ENCODE peak calls at places on chromosome 5, in four cellular contexts. O is AG09309, S is coronary artery, X is progenitor cell of endocrine pancreas. I is an unnamed sample.

GRCh38 chr5:91885291-91886265 is 502.5 kb upstream of the ARRDC3 start:
- DNase-seq in O (no peak), S (no peak), X (no peak), I (no peak)

GRCh38 chr5:142364251-142365145 is 39.7 kb upstream of the SPRY4 start:
- DNase-seq in O (no peak), S (no peak), X (no peak), I (no peak)

GRCh38 chr5:38532165-38532669 is 24.2 kb downstream of the LIFR start:
- DNase-seq in O (no peak), S (no peak), X (no peak), I (no peak)

GRCh38 chr5:149646564-149646963 is 65.3 kb downstream of the ARHGEF37 start:
- DNase-seq in O (no peak), S (no peak), X (no peak), I (no peak)

GRCh38 chr5:59790399-59791130 is 103.0 kb downstream of the PDE4D start:
- DNase-seq in O (no peak), S (no peak), X (no peak), I (no peak)

GRCh38 chr5:87074934-87075541 is 192.6 kb upstream of the RASA1 start:
- DNase-seq in O (no peak), S (no peak), X (no peak), I (no peak)

GRCh38 chr5:103434057-103434456 is 128.5 kb downstream of the NUDT12 start:
- DNase-seq in O (no peak), S (no peak), X (no peak), I (no peak)

GRCh38 chr5:11793396-11793795 is 110.8 kb downstream of the CTNND2 start:
- DNase-seq in O (no peak), S (no peak), X (no peak), I (no peak)

GRCh38 chr5:61252643-61252925 is 79.5 kb upstream of the ZSWIM6 start:
- DNase-seq in O (no peak), S (no peak), X (no peak), I (no peak)

GRCh38 chr5:95760291-95761191 is 29.4 kb downstream of the RHOBTB3 start:
- DNase-seq in O (peak; percentile 93), S (no peak), X (no peak), I (no peak)

GRCh38 chr5:171820561-171820960 is 34.9 kb downstream of the SMIM23 start:
- DNase-seq in O (no peak), S (no peak), X (no peak), I (no peak)

GRCh38 chr5:6506631-6507030 is 58.0 kb downstream of the UBE2QL1 start:
- DNase-seq in O (no peak), S (peak; percentile 55), X (no peak), I (no peak)

GRCh38 chr5:144794922-144795321 is 624.2 kb downstream of the KCTD16 start:
- DNase-seq in O (no peak), S (no peak), X (no peak), I (no peak)

GRCh38 chr5:149271195-149271716 is 403 bp upstream of the AFAP1L1 start:
- DNase-seq in O (no peak), S (no peak), X (peak; percentile 27), I (no peak)

GRCh38 chr5:7779663-7780030 is 71.3 kb downstream of the CFAP90 start:
- DNase-seq in O (no peak), S (no peak), X (no peak), I (no peak)

GRCh38 chr5:176693477-176693851 is 46.2 kb downstream of the TSPAN17 start:
- DNase-seq in O (no peak), S (no peak), X (no peak), I (no peak)

GRCh38 chr5:36066540-36067210 is at the start of gene UGT3A2:
- DNase-seq in O (no peak), S (no peak), X (no peak), I (no peak)

GRCh38 chr5:109884676-109885075 is 194.9 kb downstream of the MAN2A1 start:
- DNase-seq in O (no peak), S (no peak), X (no peak), I (no peak)

GRCh38 chr5:23631283-23632045 is 124.1 kb downstream of the PRDM9 start:
- DNase-seq in O (no peak), S (no peak), X (no peak), I (no peak)

GRCh38 chr5:145499483-145499882 is 335.7 kb downstream of the PRELID2 start:
- DNase-seq in O (no peak), S (no peak), X (no peak), I (no peak)

GRCh38 chr5:54844905-54845566 is 140.4 kb downstream of the ESM1 start:
- DNase-seq in O (peak; percentile 46), S (no peak), X (no peak), I (no peak)

GRCh38 chr5:59264641-59265245 is 628.8 kb downstream of the PDE4D start:
- DNase-seq in O (no peak), S (no peak), X (no peak), I (no peak)

GRCh38 chr5:167623354-167623753 is 668.1 kb upstream of the WWC1 start:
- DNase-seq in O (no peak), S (no peak), X (no peak), I (no peak)

GRCh38 chr5:127425037-127425436 is 92.4 kb upstream of the PRRC1 start:
- DNase-seq in O (no peak), S (no peak), X (no peak), I (no peak)

GRCh38 chr5:76641514-76642120 is 18.4 kb upstream of the F2RL2 start:
- DNase-seq in O (peak; percentile 43), S (no peak), X (peak; percentile 39), I (peak; percentile 56)

GRCh38 chr5:116137544-116138378 is 52.9 kb downstream of the COMMD10 start:
- DNase-seq in O (peak; percentile 11), S (no peak), X (no peak), I (no peak)

GRCh38 chr5:124990723-124991122 is 244.3 kb upstream of the ZNF608 start:
- DNase-seq in O (no peak), S (no peak), X (no peak), I (no peak)

GRCh38 chr5:72600401-72600981 is 93.3 kb upstream of the ZNF366 start:
- DNase-seq in O (peak; percentile 93), S (no peak), X (no peak), I (no peak)

GRCh38 chr5:98173334-98173733 is 600.1 kb upstream of the RGMB start:
- DNase-seq in O (peak; percentile 10), S (no peak), X (no peak), I (no peak)

GRCh38 chr5:159975462-159976019 is 33.4 kb upstream of the TTC1 start:
- DNase-seq in O (peak; percentile 85), S (no peak), X (no peak), I (no peak)

GRCh38 chr5:51829226-51829625 is 446.0 kb downstream of the ISL1 start:
- DNase-seq in O (no peak), S (no peak), X (no peak), I (no peak)

GRCh38 chr5:34929720-34930526 is 564 bp downstream of the DNAJC21 start:
- DNase-seq in O (no peak), S (peak; percentile 91), X (peak; percentile 69), I (peak; percentile 44)

GRCh38 chr5:159851053-159851452 is 65.2 kb upstream of the ADRA1B start:
- DNase-seq in O (no peak), S (no peak), X (no peak), I (no peak)

GRCh38 chr5:153147891-153148623 is 342.4 kb upstream of the GRIA1 start:
- DNase-seq in O (peak; percentile 27), S (no peak), X (peak; percentile 9), I (no peak)

GRCh38 chr5:1529498-1529897 is 5.7 kb upstream of the LPCAT1 start:
- DNase-seq in O (no peak), S (no peak), X (no peak), I (no peak)

GRCh38 chr5:134526483-134527155 is 1.1 kb downstream of the JADE2 start:
- DNase-seq in O (no peak), S (peak; percentile 87), X (peak; percentile 46), I (peak; percentile 34)

GRCh38 chr5:146076028-146076427 is 29.3 kb downstream of the PLAC8L1 start:
- DNase-seq in O (no peak), S (no peak), X (no peak), I (no peak)

GRCh38 chr5:88374391-88374790 is 105.7 kb upstream of the TMEM161B start:
- DNase-seq in O (no peak), S (no peak), X (no peak), I (no peak)
- TF ChIP-seq CTCF in O (no peak), S (no peak), X (no peak), I (no peak)

GRCh38 chr5:94159144-94159543 is 417.7 kb upstream of the POU5F2 start:
- DNase-seq in O (no peak), S (no peak), X (no peak), I (no peak)
- TF ChIP-seq CTCF in O (peak; percentile 6), S (no peak), X (no peak), I (no peak)

GRCh38 chr5:181203093-181203711 is 1.8 kb downstream of the TRIM7 start:
- DNase-seq in O (no peak), S (no peak), X (no peak), I (no peak)
- TF ChIP-seq CTCF in O (no peak), S (no peak), X (no peak), I (no peak)

DNA sequence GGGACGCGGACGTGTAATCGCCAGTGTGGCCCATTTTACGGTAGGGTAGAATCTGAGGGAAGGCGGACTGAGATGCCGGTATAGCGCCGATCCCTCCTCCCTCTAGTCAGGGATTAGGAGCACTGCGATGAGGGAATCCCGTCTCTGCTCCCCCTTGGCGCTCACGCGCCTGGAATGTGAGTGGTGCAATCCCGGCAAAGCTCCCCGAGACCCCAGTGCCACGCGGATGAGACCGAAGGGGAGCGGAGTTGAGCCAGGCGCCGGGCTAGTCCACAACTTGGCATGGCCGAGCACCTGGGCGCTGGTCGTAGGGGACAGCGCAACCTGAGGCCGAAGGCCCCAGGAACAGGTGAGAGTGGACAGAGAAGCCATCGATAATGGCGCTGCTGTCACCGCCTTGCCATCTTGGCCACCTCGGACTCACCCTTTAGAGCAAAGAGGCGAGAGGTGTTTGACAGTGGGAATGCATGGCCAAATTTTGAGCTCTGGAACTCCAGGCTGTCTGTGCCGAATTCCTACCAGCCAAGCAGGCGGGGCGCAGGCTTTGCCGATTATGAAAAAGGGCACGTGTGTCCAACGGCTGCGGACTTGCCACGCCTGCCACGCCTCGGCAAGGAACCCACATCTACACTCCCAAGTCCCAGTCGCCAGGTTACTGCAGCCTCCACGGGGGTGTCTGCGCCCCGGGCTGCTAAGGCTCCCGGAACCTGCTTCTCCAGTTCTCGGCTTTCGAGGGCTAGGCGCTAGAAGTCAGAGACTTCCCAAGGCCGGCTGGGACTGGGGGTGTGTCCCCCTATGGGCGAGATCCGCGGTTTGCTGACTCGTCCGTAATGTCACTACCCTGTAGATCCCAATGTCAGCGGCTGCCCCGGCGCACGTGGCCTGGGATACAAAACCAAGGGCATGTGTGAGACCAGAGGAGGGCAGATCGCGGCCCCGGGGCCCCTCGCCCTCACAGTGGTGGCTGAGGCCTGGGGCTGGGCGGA is 2.6 kb downstream of the NPR3 start:
- DNase-seq in O (no peak), S (no peak), X (peak; percentile 39), I (no peak)
- TF ChIP-seq CTCF in O (no peak), S (no peak), X (peak; percentile 20), I (no peak)